ENCODE peak calls at places on chromosomes 7 and 10, in eight cellular contexts. B is brain microvascular endothelial cell, M is GM23248, N is sigmoid colon, W is SJSA1, X is GM06990, S is mucosa of descending colon, Z is gastrocnemius medialis. V is an unnamed sample.

GRCh38 chr7:113404245-113404644 is 285.9 kb upstream of the SMIM30 start:
- DNase-seq in B (no peak), M (no peak), N (no peak), W (no peak), X (no peak), S (no peak), Z (no peak), V (peak; percentile 69)

GRCh38 chr10:77666821-77667220 is 29.2 kb upstream of the KCNMA1 start:
- DNase-seq in B (no peak), M (peak; percentile 10), N (no peak), W (no peak), X (no peak), S (no peak), Z (no peak), V (no peak)

GRCh38 chr7:112358456-112358855 is 91.8 kb upstream of the IFRD1 start:
- DNase-seq in B (no peak), M (no peak), N (no peak), W (no peak), X (no peak), S (no peak), Z (no peak), V (no peak)

GRCh38 chr7:50953820-50954219 is 171.1 kb upstream of the GRB10 start:
- DNase-seq in B (peak; percentile 66), M (peak; percentile 50), N (no peak), W (peak; percentile 52), X (no peak), S (no peak), Z (no peak), V (no peak)

GRCh38 chr10:13329565-13329964 is 18.5 kb downstream of the SEPHS1 start:
- DNase-seq in B (no peak), M (no peak), N (no peak), W (no peak), X (no peak), S (no peak), Z (no peak), V (no peak)

GRCh38 chr7:58086871-58087535 is 637.0 kb downstream of the ZNF716 start:
- DNase-seq in B (no peak), M (no peak), N (peak; percentile 48), W (peak; percentile 28), X (no peak), S (peak; percentile 6), Z (no peak), V (no peak)

GRCh38 chr10:113854757-113855626 is 531 bp downstream of the NHLRC2 start:
- DNase-seq in B (peak; percentile 41), M (peak; percentile 79), N (peak; percentile 79), W (peak; percentile 73), X (peak; percentile 81), S (peak; percentile 69), Z (peak; percentile 41), V (peak; percentile 83)

GRCh38 chr7:41275255-41275654 is 427.6 kb downstream of the INHBA start:
- DNase-seq in B (no peak), M (no peak), N (no peak), W (no peak), X (no peak), S (no peak), Z (no peak), V (no peak)

GRCh38 chr10:72334832-72335393 is 19.8 kb downstream of the DNAJB12 start:
- DNase-seq in B (peak; percentile 96), M (no peak), N (peak; percentile 93), W (peak; percentile 87), X (peak; percentile 91), S (peak; percentile 81), Z (peak; percentile 78), V (peak; percentile 65)

GRCh38 chr7:51455948-51456347 is 139.3 kb upstream of the COBL start:
- DNase-seq in B (no peak), M (no peak), N (no peak), W (no peak), X (no peak), S (no peak), Z (no peak), V (peak; percentile 62)

GRCh38 chr10:80444646-80445319 is 9.3 kb upstream of the TSPAN14 start:
- DNase-seq in B (peak; percentile 56), M (peak; percentile 80), N (peak; percentile 79), W (peak; percentile 71), X (peak; percentile 69), S (peak; percentile 68), Z (peak; percentile 43), V (peak; percentile 80)

GRCh38 chr7:129670636-129671035 is 59.1 kb downstream of the NRF1 start:
- DNase-seq in B (no peak), M (peak; percentile 13), N (no peak), W (no peak), X (no peak), S (no peak), Z (no peak), V (no peak)

GRCh38 chr10:34723746-34724145 is 91.3 kb downstream of the PARD3 start:
- DNase-seq in B (peak; percentile 73), M (peak; percentile 86), N (no peak), W (no peak), X (no peak), S (peak; percentile 51), Z (no peak), V (no peak)

GRCh38 chr7:155459867-155460461 is 2.0 kb downstream of the EN2 start:
- DNase-seq in B (no peak), M (no peak), N (no peak), W (no peak), X (no peak), S (no peak), Z (no peak), V (peak; percentile 47)

GRCh38 chr7:154919324-154920222 is 83.4 kb downstream of the PAXIP1 start:
- DNase-seq in B (no peak), M (no peak), N (no peak), W (peak; percentile 5), X (no peak), S (no peak), Z (no peak), V (no peak)

GRCh38 chr10:79185067-79185774 is 116.5 kb downstream of the ZMIZ1 start:
- DNase-seq in B (no peak), M (peak; percentile 45), N (no peak), W (no peak), X (no peak), S (no peak), Z (no peak), V (no peak)

GRCh38 chr7:153247926-153248325 is 488.4 kb downstream of the ACTR3B start:
- DNase-seq in B (no peak), M (no peak), N (no peak), W (no peak), X (no peak), S (no peak), Z (no peak), V (no peak)

GRCh38 chr7:50308301-50309129 is 4.0 kb downstream of the IKZF1 start:
- DNase-seq in B (no peak), M (no peak), N (peak; percentile 54), W (no peak), X (peak; percentile 65), S (no peak), Z (no peak), V (no peak)

GRCh38 chr10:61855771-61856170 is 45.7 kb upstream of the ARID5B start:
- DNase-seq in B (no peak), M (no peak), N (no peak), W (no peak), X (no peak), S (no peak), Z (no peak), V (no peak)

GRCh38 chr7:102400360-102400759 is 4.2 kb downstream of the PRKRIP1 start:
- DNase-seq in B (no peak), M (no peak), N (no peak), W (no peak), X (no peak), S (no peak), Z (no peak), V (no peak)

GRCh38 chr7:102409340-102409739 is 13.2 kb downstream of the PRKRIP1 start:
- DNase-seq in B (no peak), M (no peak), N (no peak), W (no peak), X (no peak), S (no peak), Z (no peak), V (no peak)

GRCh38 chr7:102403563-102403962 is 7.4 kb downstream of the PRKRIP1 start:
- DNase-seq in B (no peak), M (no peak), N (no peak), W (no peak), X (no peak), S (no peak), Z (no peak), V (no peak)

GRCh38 chr7:102407910-102408309 is 11.7 kb downstream of the PRKRIP1 start:
- DNase-seq in B (no peak), M (no peak), N (no peak), W (no peak), X (no peak), S (no peak), Z (no peak), V (no peak)

GRCh38 chr7:102404005-102404861 is 8.1 kb downstream of the PRKRIP1 start:
- DNase-seq in B (peak; percentile 16), M (peak; percentile 71), N (no peak), W (no peak), X (peak; percentile 60), S (no peak), Z (no peak), V (peak; percentile 83)
- H3K36me3 ChIP-seq in B (peaks cover 75% of the 10 kb centered on the region), M (peaks cover 56% of the 10 kb centered on the region), N (peaks cover 12% of the 10 kb centered on the region), W (peaks cover 99% of the 10 kb centered on the region), X (peaks cover 28% of the 10 kb centered on the region), S (peaks cover 8% of the 10 kb centered on the region), Z (no peaks in the 10 kb centered on the region), V (peaks cover 94% of the 10 kb centered on the region)

DNA sequence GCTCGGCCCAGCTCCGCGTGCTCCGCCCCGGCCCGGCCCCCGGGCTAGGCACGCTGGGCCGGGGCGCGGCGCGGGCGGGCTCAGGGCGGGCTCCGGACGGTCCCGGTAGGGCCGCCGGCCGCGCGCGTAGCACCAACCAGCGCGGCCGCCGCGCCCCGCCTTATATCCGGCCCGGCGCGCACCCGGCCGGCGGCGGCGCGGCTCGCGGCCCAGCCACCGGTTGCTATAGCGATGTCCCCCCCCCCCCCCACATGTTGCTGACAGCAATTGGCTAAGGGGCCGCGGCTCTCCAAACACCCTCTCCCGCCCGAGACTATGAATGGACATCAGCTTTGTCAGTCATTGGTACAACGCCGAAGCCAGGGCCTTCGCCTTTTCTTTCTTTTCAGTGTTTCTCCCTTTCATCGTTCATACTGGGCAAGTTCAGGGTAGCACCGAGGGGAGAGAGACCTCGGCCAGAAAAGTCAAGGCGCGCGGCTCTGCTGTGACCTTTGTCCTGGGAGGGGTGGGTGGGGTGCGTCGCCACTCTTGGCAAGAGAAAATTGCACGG is 354.1 kb downstream of the DNAJB6 start:
- DNase-seq in B (peak; percentile 81), M (peak; percentile 51), N (peak; percentile 85), W (peak; percentile 48), X (no peak), S (peak; percentile 59), Z (peak; percentile 30), V (peak; percentile 94)
- H3K4me3 ChIP-seq in B (peak overlapping the region; percentile 22), M (no peak overlapping the region), N (peak overlapping the region; percentile 42), W (peak overlapping the region; percentile 45), X (no peak overlapping the region), S (no peak overlapping the region), Z (peak overlapping the region; percentile 35), V (no peak overlapping the region)

GRCh38 chr7:1489336-1489735 is 14.9 kb downstream of the INTS1 start:
- DNase-seq in B (no peak), M (no peak), N (no peak), W (no peak), X (no peak), S (no peak), Z (no peak), V (no peak)
- H3K36me3 ChIP-seq in B (peaks cover 45% of the 10 kb centered on the region), M (no peaks in the 10 kb centered on the region), N (peaks cover 39% of the 10 kb centered on the region), W (peaks cover 82% of the 10 kb centered on the region), X (peaks cover 35% of the 10 kb centered on the region), S (peaks cover 11% of the 10 kb centered on the region), Z (no peaks in the 10 kb centered on the region), V (peaks cover 33% of the 10 kb centered on the region)

DNA sequence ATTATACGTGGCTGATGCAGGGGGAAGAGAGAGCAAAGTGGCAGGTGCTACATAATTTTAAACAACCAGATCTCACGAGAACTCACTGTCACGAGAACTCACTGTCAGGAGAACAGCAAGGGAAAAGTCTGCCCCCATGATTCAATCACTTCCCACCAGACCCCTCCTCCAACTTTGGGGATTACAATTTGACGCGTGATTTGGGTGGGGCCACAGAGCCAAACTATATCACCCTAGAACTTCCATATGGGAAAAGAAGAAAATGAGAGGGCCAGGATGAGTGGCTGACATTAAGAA is 15.8 kb downstream of the EZH2 start:
- DNase-seq in B (no peak), M (no peak), N (no peak), W (no peak), X (no peak), S (no peak), Z (no peak), V (no peak)
- H3K4me3 ChIP-seq in B (no peak overlapping the region), M (no peak overlapping the region), N (no peak overlapping the region), W (no peak overlapping the region), X (no peak overlapping the region), S (no peak overlapping the region), Z (no peak overlapping the region), V (no peak overlapping the region)